ENCODE peak calls at places on chromosome 6, in four cellular contexts. Z is WTC11, G is HepG2, X is K562. J is an unnamed sample.

GRCh38 chr6:126143650-126144260 is 157.4 kb downstream of the TRMT11 start:
- DNase-seq in Z (no peak), G (no peak), X (no peak), J (no peak)

GRCh38 chr6:40743226-40743625 is 156.1 kb upstream of the LRFN2 start:
- DNase-seq in Z (peak), G (no peak), X (peak), J (no peak)

GRCh38 chr6:147856687-147857086 is 348.2 kb downstream of the SAMD5 start:
- DNase-seq in Z (no peak), G (no peak), X (no peak), J (no peak)

GRCh38 chr6:90110971-90111370 is 185.7 kb downstream of the BACH2 start:
- DNase-seq in Z (no peak), G (no peak), X (no peak), J (no peak)

GRCh38 chr6:35213824-35214756 is at the start of gene SCUBE3:
- DNase-seq in Z (peak), G (no peak), X (peak), J (peak)

GRCh38 chr6:167493961-167494697 is 169.2 kb downstream of the TTLL2 start:
- DNase-seq in Z (no peak), G (no peak), X (no peak), J (no peak)

GRCh38 chr6:3899970-3900439 is 50.8 kb downstream of the FAM50B start:
- DNase-seq in Z (no peak), G (peak), X (no peak), J (no peak)

GRCh38 chr6:113907107-113907506 is 50.0 kb downstream of the MARCKS start:
- DNase-seq in Z (no peak), G (peak), X (no peak), J (no peak)

GRCh38 chr6:150485559-150486517 is 113.8 kb upstream of the PLEKHG1 start:
- DNase-seq in Z (no peak), G (no peak), X (no peak), J (no peak)

GRCh38 chr6:145815875-145816274 is 1.3 kb upstream of the FBXO30 start:
- DNase-seq in Z (no peak), G (no peak), X (no peak), J (no peak)

GRCh38 chr6:116629467-116630063 is 13.3 kb downstream of the RSPH4A start:
- DNase-seq in Z (no peak), G (no peak), X (peak), J (no peak)

GRCh38 chr6:34514593-34515472 is 41.3 kb downstream of the SPDEF start:
- DNase-seq in Z (peak), G (no peak), X (peak), J (no peak)

GRCh38 chr6:144581807-144582537 is 296.8 kb downstream of the UTRN start:
- DNase-seq in Z (peak), G (peak), X (peak), J (peak)

GRCh38 chr6:110035321-110035720 is 57.2 kb downstream of the GPR6 start:
- DNase-seq in Z (no peak), G (no peak), X (no peak), J (no peak)

GRCh38 chr6:126033696-126034095 is 47.4 kb downstream of the TRMT11 start:
- DNase-seq in Z (no peak), G (peak), X (peak), J (peak)

GRCh38 chr6:113050010-113050893 is 703.1 kb downstream of the RFPL4B start:
- DNase-seq in Z (no peak), G (no peak), X (no peak), J (no peak)

GRCh38 chr6:118408863-118409262 is 139.2 kb upstream of the PLN start:
- DNase-seq in Z (peak), G (no peak), X (peak), J (no peak)

GRCh38 chr6:46651766-46652165 is 852 bp downstream of the CYP39A1 start:
- DNase-seq in Z (no peak), G (no peak), X (no peak), J (no peak)

GRCh38 chr6:52271852-52272460 is 12.6 kb downstream of the MCM3 start:
- DNase-seq in Z (no peak), G (peak), X (no peak), J (no peak)

GRCh38 chr6:151721141-151721540 is 86.3 kb upstream of the ESR1 start:
- DNase-seq in Z (no peak), G (no peak), X (no peak), J (no peak)

GRCh38 chr6:30719356-30719755 is 796 bp upstream of the TUBB start:
- DNase-seq in Z (no peak), G (no peak), X (no peak), J (no peak)

GRCh38 chr6:3884007-3884745 is 35.0 kb downstream of the FAM50B start:
- DNase-seq in Z (no peak), G (no peak), X (no peak), J (no peak)

GRCh38 chr6:61886608-61887259 is 399.3 kb downstream of the KHDRBS2 start:
- DNase-seq in Z (no peak), G (peak), X (no peak), J (no peak)

GRCh38 chr6:2871102-2871501 is 29.4 kb upstream of the SERPINB1 start:
- DNase-seq in Z (no peak), G (no peak), X (no peak), J (no peak)

GRCh38 chr6:158011478-158011920 is 29.8 kb downstream of the SYNJ2 start:
- DNase-seq in Z (no peak), G (peak), X (no peak), J (no peak)

GRCh38 chr6:149963212-149963461 is 606 bp upstream of the ULBP1 start:
- DNase-seq in Z (peak), G (no peak), X (peak), J (peak)

GRCh38 chr6:90411292-90411781 is 114.7 kb upstream of the BACH2 start:
- DNase-seq in Z (no peak), G (no peak), X (no peak), J (no peak)

GRCh38 chr6:17470953-17471335 is 77.5 kb downstream of the CAP2 start:
- DNase-seq in Z (no peak), G (no peak), X (no peak), J (no peak)

GRCh38 chr6:17474289-17474688 is 80.9 kb downstream of the CAP2 start:
- DNase-seq in Z (no peak), G (no peak), X (no peak), J (no peak)

GRCh38 chr6:17475845-17476244 is 82.5 kb downstream of the CAP2 start:
- DNase-seq in Z (no peak), G (no peak), X (no peak), J (no peak)

GRCh38 chr6:17472653-17473183 is 79.3 kb downstream of the CAP2 start:
- DNase-seq in Z (no peak), G (no peak), X (no peak), J (peak)

GRCh38 chr6:17473554-17473953 is 80.2 kb downstream of the CAP2 start:
- DNase-seq in Z (no peak), G (no peak), X (no peak), J (peak)
- TF ChIP-seq ELF4 in Z (no peak), G (no peak), X (no peak), J (no peak)

GRCh38 chr6:139666284-139666683 is 291.8 kb upstream of the CITED2 start:
- DNase-seq in Z (no peak), G (no peak), X (no peak), J (no peak)
- TF ChIP-seq ELF4 in Z (no peak), G (no peak), X (no peak), J (no peak)

DNA sequence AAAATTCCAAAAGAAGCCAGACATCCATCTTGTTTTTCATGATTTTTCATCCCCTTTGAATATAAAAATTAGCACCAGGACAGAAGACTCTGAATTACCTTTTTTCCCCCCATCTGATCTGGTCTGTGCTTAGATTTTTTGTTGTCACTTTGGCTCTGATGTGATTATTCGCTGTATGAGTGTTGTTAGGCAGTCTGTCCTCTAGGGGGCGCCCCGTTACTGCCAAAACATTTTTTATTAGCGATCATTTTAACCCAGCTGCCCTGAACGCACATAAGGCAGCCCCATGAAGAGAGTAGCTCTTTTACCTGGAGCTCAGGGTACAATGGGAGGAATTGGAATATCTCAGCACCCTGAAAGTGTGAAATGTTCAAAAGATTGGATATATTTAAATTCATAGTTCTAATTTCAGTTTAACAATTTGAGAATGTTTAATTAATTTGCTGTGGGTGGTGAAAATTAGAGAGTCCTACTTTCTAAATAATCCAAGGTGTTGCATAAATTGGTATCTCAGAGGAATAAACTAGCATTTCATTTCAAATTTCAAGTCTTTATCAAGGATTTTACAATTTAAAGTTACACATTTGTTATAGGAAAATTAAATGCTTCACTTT is 60.8 kb downstream of the PRPH2 start:
- DNase-seq in Z (peak), G (peak), X (peak), J (peak)
- TF ChIP-seq ELF4 in Z (no peak), G (no peak), X (no peak), J (no peak)

GRCh38 chr6:79421707-79422484 is 115.3 kb downstream of the LCA5 start:
- DNase-seq in Z (no peak), G (no peak), X (no peak), J (no peak)
- TF ChIP-seq ELF4 in Z (no peak), G (no peak), X (no peak), J (no peak)

GRCh38 chr6:36355819-36356218 is 19.1 kb upstream of the BNIP5 start:
- DNase-seq in Z (no peak), G (no peak), X (no peak), J (no peak)

GRCh38 chr6:36360241-36361054 is 23.8 kb upstream of the BNIP5 start:
- DNase-seq in Z (peak), G (peak), X (peak), J (peak)

GRCh38 chr6:36361071-36361470 is 24.4 kb upstream of the BNIP5 start:
- DNase-seq in Z (no peak), G (no peak), X (no peak), J (no peak)

GRCh38 chr6:36357872-36358234 is 21.2 kb upstream of the BNIP5 start:
- DNase-seq in Z (no peak), G (no peak), X (no peak), J (no peak)

GRCh38 chr6:36358235-36358915 is 21.7 kb upstream of the BNIP5 start:
- DNase-seq in Z (no peak), G (peak), X (no peak), J (no peak)
- TF ChIP-seq ELF4 in Z (no peak), G (no peak), X (no peak), J (no peak)